ENCODE peak calls at places on chromosome 17, in six cellular contexts. F is A673, Y is sigmoid colon, D is GM20000, V is tibial artery, T is thyroid gland. A is an unnamed sample.

GRCh38 chr17:73616120-73616872 is 27.9 kb downstream of the SDK2 start:
- DNase-seq in F (no peak), Y (no peak), D (no peak), V (no peak), T (peak), A (no peak)

GRCh38 chr17:58300336-58300735 is 19.6 kb upstream of the MPO start:
- DNase-seq in F (no peak), Y (peak), D (no peak), V (peak), T (no peak), A (peak)

GRCh38 chr17:75927286-75927922 is 13.4 kb downstream of the FBF1 start:
- DNase-seq in F (peak), Y (no peak), D (peak), V (no peak), T (no peak), A (peak)

GRCh38 chr17:80979547-80980378 is 11.9 kb upstream of the CHMP6 start:
- DNase-seq in F (no peak), Y (no peak), D (no peak), V (no peak), T (no peak), A (no peak)

GRCh38 chr17:31369266-31369665 is 22.2 kb upstream of the RAB11FIP4 start:
- DNase-seq in F (no peak), Y (no peak), D (no peak), V (no peak), T (no peak), A (no peak)

GRCh38 chr17:83122834-83123233 is 43.4 kb downstream of the METRNL start:
- DNase-seq in F (no peak), Y (peak), D (no peak), V (no peak), T (peak), A (no peak)

GRCh38 chr17:9183297-9183696 is 162.0 kb downstream of the NTN1 start:
- DNase-seq in F (no peak), Y (no peak), D (no peak), V (no peak), T (no peak), A (no peak)

GRCh38 chr17:81161536-81161935 is 3.8 kb upstream of the PVALEF start:
- DNase-seq in F (no peak), Y (no peak), D (no peak), V (no peak), T (no peak), A (no peak)

GRCh38 chr17:68694791-68695485 is 93.8 kb upstream of the FAM20A start:
- DNase-seq in F (no peak), Y (no peak), D (no peak), V (no peak), T (no peak), A (no peak)

GRCh38 chr17:57107498-57108101 is 22.6 kb downstream of the AKAP1 start:
- DNase-seq in F (no peak), Y (no peak), D (no peak), V (no peak), T (peak), A (no peak)

GRCh38 chr17:58504826-58505351 is 9.5 kb downstream of the MTMR4 start:
- DNase-seq in F (no peak), Y (peak), D (peak), V (peak), T (no peak), A (peak)

GRCh38 chr17:18107061-18107460 is 1.5 kb upstream of the MYO15A start:
- DNase-seq in F (no peak), Y (no peak), D (no peak), V (no peak), T (no peak), A (no peak)

GRCh38 chr17:81487487-81488275 is 24.9 kb downstream of the ACTG1 start:
- DNase-seq in F (peak), Y (peak), D (peak), V (peak), T (peak), A (peak)

GRCh38 chr17:81518785-81519283 is 6.2 kb upstream of the ACTG1 start:
- DNase-seq in F (no peak), Y (no peak), D (peak), V (peak), T (peak), A (peak)

GRCh38 chr17:75124041-75124818 is 7.3 kb downstream of the NT5C start:
- DNase-seq in F (no peak), Y (no peak), D (no peak), V (peak), T (no peak), A (no peak)

GRCh38 chr17:79674506-79675412 is 56.0 kb upstream of the ENPP7 start:
- DNase-seq in F (no peak), Y (no peak), D (no peak), V (no peak), T (no peak), A (no peak)

GRCh38 chr17:42288078-42288984 is at the start of gene STAT5A:
- DNase-seq in F (peak), Y (peak), D (peak), V (peak), T (peak), A (peak)

GRCh38 chr17:67198131-67198530 is 46.9 kb downstream of the HELZ start:
- DNase-seq in F (no peak), Y (no peak), D (no peak), V (no peak), T (no peak), A (no peak)

GRCh38 chr17:70834039-70834438 is 664.7 kb downstream of the KCNJ2 start:
- DNase-seq in F (no peak), Y (no peak), D (no peak), V (no peak), T (no peak), A (no peak)

GRCh38 chr17:18231156-18231555 is 5.7 kb downstream of the LLGL1 start:
- DNase-seq in F (no peak), Y (no peak), D (no peak), V (no peak), T (no peak), A (no peak)

GRCh38 chr17:81939881-81940385 is 2.8 kb upstream of the PYCR1 start:
- DNase-seq in F (no peak), Y (peak), D (no peak), V (no peak), T (peak), A (no peak)

GRCh38 chr17:77450742-77451270 is 310.0 kb downstream of the SEC14L1 start:
- DNase-seq in F (no peak), Y (no peak), D (no peak), V (no peak), T (no peak), A (no peak)

GRCh38 chr17:74125160-74125559 is 78.3 kb upstream of the RPL38 start:
- DNase-seq in F (no peak), Y (no peak), D (no peak), V (no peak), T (no peak), A (no peak)

GRCh38 chr17:2015314-2015713 is 9.8 kb downstream of the RTN4RL1 start:
- DNase-seq in F (no peak), Y (no peak), D (no peak), V (no peak), T (no peak), A (no peak)

GRCh38 chr17:17347956-17348871 is 45.0 kb downstream of the NT5M start:
- DNase-seq in F (no peak), Y (peak), D (no peak), V (no peak), T (no peak), A (no peak)

GRCh38 chr17:78665952-78666920 is 89.0 kb upstream of the DNAH17 start:
- DNase-seq in F (no peak), Y (no peak), D (peak), V (peak), T (peak), A (peak)

GRCh38 chr17:83178533-83179201 is 99.3 kb downstream of the METRNL start:
- DNase-seq in F (no peak), Y (peak), D (no peak), V (peak), T (no peak), A (no peak)

GRCh38 chr17:17888821-17889220 is 52.0 kb upstream of the SREBF1 start:
- DNase-seq in F (peak), Y (no peak), D (no peak), V (no peak), T (no peak), A (no peak)

GRCh38 chr17:50630524-50631194 is 4.0 kb upstream of the ABCC3 start:
- DNase-seq in F (no peak), Y (no peak), D (peak), V (no peak), T (peak), A (peak)

GRCh38 chr17:79027274-79027924 is 3.4 kb downstream of the C1QTNF1 start:
- DNase-seq in F (no peak), Y (peak), D (no peak), V (peak), T (no peak), A (no peak)

GRCh38 chr17:81685108-81685507 is 1.3 kb downstream of the HGS start:
- DNase-seq in F (peak), Y (no peak), D (no peak), V (no peak), T (no peak), A (no peak)

GRCh38 chr17:9814337-9814945 is 7.4 kb downstream of the GSG1L2 start:
- DNase-seq in F (no peak), Y (no peak), D (no peak), V (no peak), T (no peak), A (no peak)

GRCh38 chr17:10875411-10875810 is 37.5 kb upstream of the PIRT start:
- DNase-seq in F (peak), Y (no peak), D (peak), V (no peak), T (peak), A (peak)

GRCh38 chr17:78474631-78475146 is 96.2 kb downstream of the PGS1 start:
- DNase-seq in F (no peak), Y (no peak), D (peak), V (no peak), T (peak), A (peak)

GRCh38 chr17:17681744-17682292 is 560 bp downstream of the RAI1 start:
- DNase-seq in F (peak), Y (peak), D (peak), V (no peak), T (peak), A (no peak)

GRCh38 chr17:8555062-8555461 is 75.5 kb downstream of the MYH10 start:
- DNase-seq in F (no peak), Y (no peak), D (no peak), V (no peak), T (no peak), A (no peak)

DNA sequence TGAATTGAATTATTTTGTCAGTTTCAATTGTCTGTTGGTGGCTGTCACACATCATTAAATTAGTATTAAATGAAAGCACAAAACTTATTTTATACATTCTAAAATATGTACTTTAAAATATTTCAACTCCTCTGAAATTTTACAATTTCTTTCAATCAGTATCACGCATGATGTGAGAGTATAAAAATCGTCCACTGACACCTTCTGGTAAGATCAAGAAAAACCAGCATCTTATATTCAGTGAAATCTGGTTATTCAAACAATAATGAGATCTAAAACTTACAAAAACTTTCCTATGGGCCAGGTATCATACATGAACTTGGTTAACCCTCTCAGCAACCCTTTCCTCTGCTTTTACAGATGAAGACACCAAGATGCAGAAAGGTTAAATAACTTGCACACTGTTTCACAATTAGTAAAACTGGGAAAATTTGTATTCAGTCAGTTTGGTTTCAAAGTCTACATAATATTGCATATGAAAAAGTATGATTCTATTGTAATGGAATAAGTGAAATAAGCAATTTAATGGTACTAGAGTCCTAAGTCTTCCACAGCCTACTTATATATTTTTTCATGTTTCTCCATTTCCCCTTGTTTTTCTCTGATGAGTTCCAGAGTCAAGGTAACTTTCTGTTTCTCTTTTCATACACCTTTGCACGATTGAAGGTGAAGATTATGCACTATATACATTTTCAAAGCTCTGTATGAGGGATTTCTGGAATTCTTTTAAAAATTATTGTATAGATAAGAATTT is 58.7 kb downstream of the EFCAB5 start:
- DNase-seq in F (peak), Y (no peak), D (no peak), V (no peak), T (no peak), A (no peak)
- TF ChIP-seq CTCF in F (peak), Y (no peak), D (no peak), V (no peak), T (no peak), A (no peak)

GRCh38 chr17:44083250-44083849 is 12.8 kb downstream of the G6PC3 start:
- DNase-seq in F (no peak), Y (no peak), D (no peak), V (no peak), T (no peak), A (no peak)
- TF ChIP-seq CTCF in F (no peak), Y (no peak), D (peak), V (peak), T (no peak), A (no peak)

GRCh38 chr17:7425756-7426155 is 340 bp downstream of the SPEM2 start:
- DNase-seq in F (no peak), Y (no peak), D (no peak), V (no peak), T (no peak), A (no peak)
- TF ChIP-seq CTCF in F (no peak), Y (no peak), D (no peak), V (no peak), T (no peak), A (no peak)

GRCh38 chr17:48787850-48788249 is 29.2 kb downstream of the TTLL6 start:
- DNase-seq in F (no peak), Y (no peak), D (no peak), V (no peak), T (no peak), A (no peak)

GRCh38 chr17:48795444-48796162 is 21.4 kb downstream of the TTLL6 start:
- DNase-seq in F (no peak), Y (no peak), D (no peak), V (no peak), T (no peak), A (no peak)

GRCh38 chr17:48790607-48791127 is 26.4 kb downstream of the TTLL6 start:
- DNase-seq in F (no peak), Y (no peak), D (no peak), V (no peak), T (no peak), A (no peak)

GRCh38 chr17:48792033-48792798 is 24.8 kb downstream of the TTLL6 start:
- DNase-seq in F (no peak), Y (no peak), D (no peak), V (no peak), T (no peak), A (no peak)

GRCh38 chr17:48791128-48792032 is 25.6 kb downstream of the TTLL6 start:
- DNase-seq in F (peak), Y (peak), D (peak), V (peak), T (peak), A (peak)
- TF ChIP-seq CTCF in F (peak), Y (peak), D (peak), V (peak), T (peak), A (peak)

GRCh38 chr17:35982409-35983191 is 1.3 kb upstream of the CCL16 start:
- DNase-seq in F (no peak), Y (no peak), D (no peak), V (no peak), T (no peak), A (no peak)

GRCh38 chr17:35984140-35984539 is 2.4 kb downstream of the CCL14 start:
- DNase-seq in F (no peak), Y (no peak), D (no peak), V (no peak), T (no peak), A (no peak)

GRCh38 chr17:35978346-35978745 is 3.0 kb downstream of the CCL16 start:
- DNase-seq in F (no peak), Y (no peak), D (no peak), V (no peak), T (no peak), A (no peak)

GRCh38 chr17:35981908-35982330 is 622 bp upstream of the CCL16 start:
- DNase-seq in F (no peak), Y (no peak), D (no peak), V (no peak), T (no peak), A (no peak)

GRCh38 chr17:35981246-35981645 is at the start of gene CCL16:
- DNase-seq in F (no peak), Y (no peak), D (no peak), V (no peak), T (no peak), A (no peak)
- TF ChIP-seq CTCF in F (no peak), Y (no peak), D (no peak), V (no peak), T (no peak), A (no peak)

DNA sequence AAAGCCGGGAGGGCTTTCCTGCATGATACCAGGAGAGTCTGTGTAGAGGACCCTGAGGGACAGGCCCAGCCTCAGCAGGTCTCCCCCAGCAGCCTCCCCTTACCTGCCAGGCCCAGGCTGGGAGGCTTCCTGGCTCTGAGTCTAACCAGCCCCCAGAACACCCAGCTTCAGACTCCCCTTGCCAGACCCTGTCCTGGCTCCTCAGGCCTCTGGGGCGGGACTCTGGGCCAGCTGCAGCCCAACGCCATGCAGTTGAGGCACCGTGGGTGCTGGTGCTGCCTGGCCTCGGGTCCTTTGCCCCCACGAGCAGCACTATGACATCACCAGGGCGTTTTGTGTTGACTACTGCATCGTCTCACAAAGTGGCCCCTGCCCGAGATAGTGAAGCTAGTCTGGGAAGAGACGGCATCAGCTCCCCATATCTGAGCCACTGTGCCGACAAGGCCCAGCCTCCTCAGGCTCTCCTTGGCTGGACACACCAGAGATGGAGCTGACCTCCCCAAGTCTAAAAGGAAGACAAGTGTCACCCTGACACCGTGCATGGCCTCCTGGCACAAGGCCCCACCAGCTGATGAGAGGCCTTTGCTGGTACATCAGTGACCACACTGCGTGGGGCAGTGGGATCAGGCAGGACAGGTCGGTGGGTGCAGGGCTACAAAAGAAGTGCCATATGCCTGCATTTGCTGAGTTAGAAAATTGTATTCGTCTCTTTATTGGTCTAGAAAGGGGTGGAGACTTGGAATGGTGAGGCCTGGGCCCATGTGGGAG is 10.6 kb downstream of the ALDH3A1 start:
- DNase-seq in F (no peak), Y (no peak), D (no peak), V (no peak), T (no peak), A (no peak)
- TF ChIP-seq CTCF in F (no peak), Y (no peak), D (no peak), V (no peak), T (no peak), A (no peak)

DNA sequence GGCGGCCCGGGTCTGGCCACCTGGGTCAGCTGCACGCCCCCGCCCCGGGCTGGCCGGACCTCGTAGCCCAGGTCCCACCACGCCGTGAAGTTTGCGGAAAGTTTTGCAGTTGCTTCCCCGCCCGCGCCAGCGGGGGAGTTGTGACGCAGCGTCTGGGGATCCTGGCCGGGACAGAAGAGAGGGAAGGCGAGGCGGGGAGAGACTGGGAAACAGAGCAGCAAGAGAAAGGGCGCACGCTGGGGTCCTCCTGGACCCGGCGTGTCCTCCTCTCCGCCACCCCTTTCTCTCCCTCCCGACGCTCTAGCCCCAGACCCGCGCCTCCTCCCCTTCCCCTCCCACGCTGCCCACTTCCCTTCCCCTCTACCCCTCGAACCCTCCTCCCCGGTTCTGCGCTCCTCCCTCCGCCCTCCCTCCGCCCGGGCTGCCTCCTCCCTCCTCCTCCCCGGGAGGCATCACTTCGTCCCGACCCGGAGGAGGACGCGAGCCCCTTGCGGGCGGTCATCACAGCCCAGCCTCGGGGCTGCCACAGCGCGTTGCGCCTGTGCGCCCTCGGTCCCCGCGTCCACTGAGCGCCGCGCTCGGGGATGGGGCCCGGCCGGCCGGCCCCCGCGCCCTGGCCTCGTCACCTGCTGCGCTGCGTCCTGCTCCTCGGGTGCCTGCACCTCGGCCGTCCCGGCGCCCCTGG is at the start of gene MRC2:
- DNase-seq in F (peak), Y (peak), D (peak), V (peak), T (peak), A (peak)
- TF ChIP-seq CTCF in F (no peak), Y (no peak), D (no peak), V (no peak), T (no peak), A (no peak)

DNA sequence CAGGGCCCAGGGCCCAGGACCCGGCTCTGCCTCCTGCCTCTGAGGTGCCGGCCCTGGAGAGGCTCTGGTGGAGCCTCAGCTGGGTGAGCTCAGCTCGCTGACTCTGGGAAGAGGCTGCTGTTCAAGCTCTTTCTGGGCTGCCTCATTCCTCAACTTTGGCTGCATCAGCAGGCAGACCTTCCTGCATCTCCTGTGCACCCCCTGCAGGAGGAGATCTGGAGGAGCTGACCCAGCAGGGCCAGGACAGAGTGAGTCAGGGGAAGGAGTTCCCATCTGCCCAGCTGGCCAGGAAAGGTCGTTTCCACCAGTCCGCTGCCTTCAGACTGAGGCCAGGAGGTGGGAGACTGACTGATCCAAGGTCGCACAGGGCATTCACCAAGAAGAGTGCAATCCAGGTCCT is 10.7 kb downstream of the CRHR1 start:
- DNase-seq in F (no peak), Y (no peak), D (no peak), V (no peak), T (no peak), A (no peak)
- TF ChIP-seq CTCF in F (no peak), Y (no peak), D (no peak), V (no peak), T (no peak), A (no peak)